ENCODE peak calls at places on chromosomes 16 and 17, in four cellular contexts. N is H1, S is GM12878, B is HepG2. J is an unnamed sample.

GRCh38 chr17:63698886-63699637 is 863 bp downstream of the LIMD2 start:
- DNase-seq in N (peak), S (peak), B (peak), J (no peak)

GRCh38 chr16:8173111-8173644 is 417.1 kb downstream of the TMEM114 start:
- DNase-seq in N (peak), S (peak), B (peak), J (peak)

GRCh38 chr17:43908111-43908721 is 880 bp upstream of the MPP2 start:
- DNase-seq in N (peak), S (no peak), B (no peak), J (peak)

GRCh38 chr16:89678258-89678657 is 8.2 kb upstream of the CDK10 start:
- DNase-seq in N (no peak), S (no peak), B (no peak), J (no peak)

GRCh38 chr17:14135906-14136590 is 66.7 kb downstream of the COX10 start:
- DNase-seq in N (no peak), S (no peak), B (no peak), J (no peak)

GRCh38 chr16:88570691-88571092 is 489 bp downstream of the ZC3H18 start:
- DNase-seq in N (no peak), S (no peak), B (no peak), J (peak)

GRCh38 chr16:71894229-71894920 is 956 bp upstream of the IST1 start:
- DNase-seq in N (peak), S (no peak), B (peak), J (peak)

GRCh38 chr17:42879596-42879985 is 21.0 kb upstream of the G6PC1 start:
- DNase-seq in N (no peak), S (no peak), B (no peak), J (no peak)

GRCh38 chr16:50301626-50302471 is 35.5 kb downstream of the ADCY7 start:
- DNase-seq in N (peak), S (no peak), B (no peak), J (no peak)

GRCh38 chr17:9237661-9238301 is 216.5 kb downstream of the NTN1 start:
- DNase-seq in N (no peak), S (no peak), B (peak), J (no peak)

GRCh38 chr17:32504166-32504990 is 17.6 kb downstream of the CDK5R1 start:
- DNase-seq in N (no peak), S (no peak), B (no peak), J (no peak)

GRCh38 chr17:65058151-65058550 is 1.6 kb upstream of the GNA13 start:
- DNase-seq in N (no peak), S (no peak), B (no peak), J (no peak)

GRCh38 chr17:65055280-65055707 is 1.2 kb downstream of the GNA13 start:
- DNase-seq in N (no peak), S (no peak), B (no peak), J (no peak)

GRCh38 chr17:65057520-65058075 is 1.1 kb upstream of the GNA13 start:
- DNase-seq in N (no peak), S (no peak), B (no peak), J (no peak)

GRCh38 chr17:65054602-65055001 is 1.9 kb downstream of the GNA13 start:
- DNase-seq in N (no peak), S (no peak), B (no peak), J (no peak)

GRCh38 chr17:65055708-65056638 is 567 bp downstream of the GNA13 start:
- DNase-seq in N (no peak), S (no peak), B (peak), J (peak)
- TF ChIP-seq CBX5 in N (no peak), S (no peak), B (peak), J (no peak)

DNA sequence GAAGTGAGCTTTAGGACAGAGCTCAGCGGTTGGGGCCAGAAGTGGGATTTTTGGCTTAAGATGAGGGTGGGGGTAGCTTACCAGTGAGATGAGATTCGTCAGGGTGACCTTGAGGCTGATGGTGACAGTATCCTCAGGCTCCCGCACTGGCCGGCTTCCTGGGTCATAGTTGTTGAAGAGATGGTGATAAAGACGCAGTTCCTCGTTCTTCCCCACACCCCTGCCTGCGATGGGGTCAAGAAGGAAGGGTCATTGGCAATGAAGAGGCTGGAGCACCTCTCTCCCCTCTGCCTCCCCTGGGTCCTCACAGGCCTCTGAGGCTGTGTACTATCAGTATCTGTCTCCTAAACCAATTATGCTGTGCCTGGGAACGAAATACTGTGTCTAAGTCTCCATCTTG is 358 bp downstream of the CHRNE start:
- DNase-seq in N (no peak), S (no peak), B (no peak), J (no peak)
- TF ChIP-seq CBX5 in N (no peak), S (no peak), B (no peak), J (no peak)

DNA sequence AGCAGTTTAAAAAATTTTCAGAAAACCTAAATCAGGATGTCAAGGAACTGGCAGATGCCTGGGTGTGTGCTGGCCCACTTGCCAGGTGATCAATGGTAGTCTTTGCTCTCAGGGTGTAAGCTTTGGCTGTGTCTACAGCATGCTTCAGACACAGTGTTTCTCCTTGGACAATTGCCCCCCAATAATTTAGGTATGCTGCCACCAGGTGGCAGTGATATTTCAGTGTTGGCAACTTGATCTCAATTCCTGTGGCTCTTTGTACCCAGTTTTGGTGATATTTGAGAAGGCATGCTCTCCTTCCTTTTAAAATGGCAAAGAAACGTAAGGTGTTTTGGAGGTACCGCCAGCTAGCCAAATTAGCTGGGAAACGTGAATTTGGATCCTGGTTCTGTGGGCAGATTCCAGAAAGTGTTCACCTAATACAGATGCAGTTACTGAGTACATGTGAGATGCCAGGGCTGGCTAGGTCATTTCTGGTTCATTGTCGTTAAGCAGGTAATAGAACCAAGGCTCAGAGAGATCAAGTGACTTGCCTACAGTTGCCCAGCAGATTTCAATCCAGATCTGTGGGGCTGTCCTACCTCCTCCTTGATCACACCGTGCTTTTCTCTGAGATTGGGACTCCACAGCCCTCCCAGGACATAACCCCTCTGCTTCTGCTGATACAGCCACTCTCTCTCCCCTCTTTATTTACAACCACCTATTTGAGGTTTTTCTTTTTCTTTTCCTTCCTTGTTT is 155.6 kb upstream of the PLCG2 start:
- DNase-seq in N (no peak), S (peak), B (peak), J (peak)
- TF ChIP-seq CBX5 in N (no peak), S (no peak), B (no peak), J (no peak)

GRCh38 chr17:81398855-81399451 is 3.7 kb downstream of the BAHCC1 start:
- DNase-seq in N (no peak), S (no peak), B (no peak), J (no peak)
- TF ChIP-seq CBX5 in N (no peak), S (no peak), B (no peak), J (peak)

DNA sequence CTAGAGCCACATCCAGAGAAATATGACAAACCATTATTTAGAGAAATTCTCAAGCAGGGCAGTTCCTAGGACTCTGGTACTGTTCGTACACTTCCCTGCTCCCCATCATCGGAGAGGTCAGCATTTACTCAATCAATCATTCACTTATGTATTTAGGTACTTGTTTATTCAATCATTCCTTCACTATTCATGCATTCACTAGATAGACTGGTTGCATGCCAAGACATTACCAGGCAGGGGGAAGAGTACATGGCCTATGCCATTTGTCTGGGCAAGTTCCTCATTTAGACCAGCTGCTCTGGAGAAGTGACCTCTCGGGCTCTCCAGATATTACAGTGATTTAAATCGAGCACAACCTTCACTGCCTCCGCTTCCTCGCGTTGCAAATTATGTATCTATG is 603.4 kb downstream of the KCNJ2 start:
- DNase-seq in N (no peak), S (no peak), B (no peak), J (no peak)
- TF ChIP-seq CBX5 in N (no peak), S (no peak), B (no peak), J (no peak)

GRCh38 chr17:66980896-66981295 is 16.4 kb downstream of the CACNG4 start:
- DNase-seq in N (no peak), S (no peak), B (no peak), J (no peak)
- TF ChIP-seq CBX5 in N (no peak), S (no peak), B (no peak), J (no peak)